ENCODE peak calls at places on chromosomes 5 and 9, in five cellular contexts. E is HCT116, Q is mammary epithelial cell, M is PC-3, T is GM23338. O is an unnamed sample.

GRCh38 chr5:72509401-72509800 is 2.2 kb upstream of the ZNF366 start:
- DNase-seq in E (no peak), Q (no peak), M (no peak), T (no peak), O (no peak)

GRCh38 chr5:73637565-73637964 is 11.6 kb downstream of the ARHGEF28 start:
- DNase-seq in E (no peak), Q (no peak), M (no peak), T (no peak), O (no peak)

GRCh38 chr5:14457475-14457874 is 124.1 kb upstream of the OTULINL start:
- DNase-seq in E (no peak), Q (no peak), M (no peak), T (no peak), O (no peak)

GRCh38 chr5:97044057-97044456 is 98.4 kb downstream of the LIX1 start:
- DNase-seq in E (peak), Q (peak), M (peak), T (peak), O (no peak)

GRCh38 chr5:98510601-98511000 is 262.9 kb upstream of the RGMB start:
- DNase-seq in E (no peak), Q (no peak), M (no peak), T (no peak), O (no peak)

GRCh38 chr9:133883356-133883755 is 108.8 kb downstream of the VAV2 start:
- DNase-seq in E (no peak), Q (peak), M (no peak), T (no peak), O (no peak)

GRCh38 chr5:96134886-96135285 is 173.2 kb upstream of the ELL2 start:
- DNase-seq in E (no peak), Q (no peak), M (no peak), T (no peak), O (no peak)

GRCh38 chr5:83987513-83988292 is 267.0 kb upstream of the HAPLN1 start:
- DNase-seq in E (no peak), Q (peak), M (no peak), T (no peak), O (no peak)

GRCh38 chr5:134223406-134224251 is 2.2 kb downstream of the PPP2CA start:
- DNase-seq in E (no peak), Q (no peak), M (peak), T (no peak), O (no peak)

GRCh38 chr9:385818-386398 is 171.2 kb downstream of the DOCK8 start:
- DNase-seq in E (peak), Q (peak), M (peak), T (peak), O (peak)

GRCh38 chr5:30039379-30039778 is 1154.1 kb upstream of the CDH6 start:
- DNase-seq in E (no peak), Q (no peak), M (no peak), T (no peak), O (no peak)

GRCh38 chr5:156401802-156402201 is 74.8 kb downstream of the SGCD start:
- DNase-seq in E (no peak), Q (no peak), M (no peak), T (no peak), O (no peak)
- H3K4me2 ChIP-seq in E (no peak), Q (no peak), M (no peak), T (no peak), O (no peak)

GRCh38 chr9:130660683-130661460 is 3.5 kb upstream of the PRDM12 start:
- DNase-seq in E (no peak), Q (no peak), M (no peak), T (peak), O (no peak)

GRCh38 chr9:130660326-130660682 is 4.1 kb upstream of the PRDM12 start:
- DNase-seq in E (no peak), Q (no peak), M (no peak), T (no peak), O (no peak)

GRCh38 chr9:130659699-130660248 is 4.6 kb upstream of the PRDM12 start:
- DNase-seq in E (no peak), Q (no peak), M (no peak), T (peak), O (no peak)

GRCh38 chr9:130661461-130662098 is 2.8 kb upstream of the PRDM12 start:
- DNase-seq in E (no peak), Q (no peak), M (no peak), T (peak), O (no peak)

GRCh38 chr9:130658893-130659698 is 5.3 kb upstream of the PRDM12 start:
- DNase-seq in E (no peak), Q (no peak), M (no peak), T (peak), O (no peak)
- H3K4me2 ChIP-seq in E (no peak), Q (no peak), M (no peak), T (peak), O (no peak)

GRCh38 chr5:180683523-180683922 is 34.1 kb upstream of the FLT4 start:
- DNase-seq in E (no peak), Q (no peak), M (no peak), T (no peak), O (no peak)
- H3K4me2 ChIP-seq in E (no peak), Q (no peak), M (no peak), T (no peak), O (no peak)

DNA sequence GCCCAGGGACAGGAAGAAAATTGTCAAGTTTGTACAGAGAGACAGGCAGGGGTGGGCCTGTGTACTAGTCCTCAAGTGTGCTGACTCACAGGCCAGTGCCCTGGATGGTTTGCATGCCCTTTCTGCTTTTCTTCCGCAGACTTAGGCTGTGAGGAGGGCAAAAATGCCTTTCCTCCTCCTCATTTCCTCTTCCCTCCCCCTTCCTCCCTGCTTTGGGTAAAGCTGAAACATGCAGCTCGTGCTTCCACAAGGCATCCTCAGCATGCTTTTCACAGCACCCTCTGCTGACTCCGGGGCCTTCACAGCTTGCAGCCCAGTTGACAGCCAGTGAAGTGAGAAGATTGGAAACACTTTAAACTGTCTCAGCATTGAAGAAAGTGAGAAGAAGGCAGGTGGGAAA is 138.6 kb downstream of the GRIA1 start:
- DNase-seq in E (peak), Q (peak), M (peak), T (peak), O (peak)
- H3K4me2 ChIP-seq in E (peak), Q (peak), M (no peak), T (peak), O (peak)

DNA sequence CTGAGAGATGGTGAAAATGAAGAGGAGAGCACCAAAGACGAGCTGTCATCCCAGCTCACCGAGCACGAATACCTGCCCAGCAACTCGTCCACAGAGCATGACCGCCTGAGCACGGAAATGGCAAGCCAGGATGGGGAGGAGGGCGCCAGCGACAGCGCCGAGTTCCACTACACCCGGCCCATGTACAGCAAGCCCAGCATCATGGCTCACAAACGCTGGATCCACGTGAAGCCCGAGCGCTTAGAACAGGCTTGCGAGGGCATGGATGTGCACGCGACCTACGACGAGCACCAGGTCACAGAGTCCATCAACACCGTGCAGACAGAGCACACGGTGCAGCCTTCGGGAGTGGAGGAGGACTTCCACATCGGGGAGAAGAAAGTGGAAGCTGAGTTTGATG is 27.4 kb upstream of the ZBTB34 start:
- DNase-seq in E (no peak), Q (no peak), M (no peak), T (no peak), O (no peak)
- H3K4me2 ChIP-seq in E (no peak), Q (no peak), M (no peak), T (no peak), O (no peak)

GRCh38 chr9:106691629-106692028 is 171.3 kb upstream of the ZNF462 start:
- DNase-seq in E (no peak), Q (no peak), M (no peak), T (no peak), O (no peak)

GRCh38 chr9:106693546-106693945 is 169.4 kb upstream of the ZNF462 start:
- DNase-seq in E (no peak), Q (no peak), M (no peak), T (peak), O (no peak)

GRCh38 chr9:106684940-106685695 is 177.8 kb upstream of the ZNF462 start:
- DNase-seq in E (no peak), Q (no peak), M (no peak), T (peak), O (no peak)

DNA sequence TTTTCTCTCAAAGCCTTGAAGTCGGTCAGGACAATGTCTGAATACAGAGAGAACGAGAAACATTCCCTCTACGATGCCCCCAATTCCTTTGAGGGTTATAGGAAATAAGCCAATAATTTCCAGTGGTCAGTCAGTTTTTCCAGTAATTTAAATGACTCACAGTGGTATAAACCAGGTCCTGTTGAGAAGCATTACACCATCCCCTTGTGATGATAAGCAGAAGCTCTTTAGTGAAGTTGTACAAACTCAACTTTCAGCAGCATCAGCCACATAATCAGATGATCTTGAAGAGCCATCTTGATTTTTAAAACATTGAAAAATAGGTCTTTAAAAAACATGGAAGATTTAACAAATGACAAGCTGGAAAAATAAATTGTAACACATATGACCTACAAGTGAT is 173.9 kb upstream of the ZNF462 start:
- DNase-seq in E (no peak), Q (no peak), M (no peak), T (no peak), O (no peak)
- H3K4me2 ChIP-seq in E (no peak), Q (no peak), M (no peak), T (no peak), O (no peak)

GRCh38 chr5:150183436-150183835 is 6.4 kb upstream of the SLC6A7 start:
- DNase-seq in E (no peak), Q (no peak), M (no peak), T (no peak), O (no peak)

GRCh38 chr5:150181766-150182545 is 7.9 kb upstream of the SLC6A7 start:
- DNase-seq in E (no peak), Q (no peak), M (no peak), T (no peak), O (no peak)

GRCh38 chr5:150184990-150185952 is 4.6 kb upstream of the SLC6A7 start:
- DNase-seq in E (no peak), Q (no peak), M (no peak), T (no peak), O (no peak)

GRCh38 chr5:150182774-150183173 is 7.1 kb upstream of the SLC6A7 start:
- DNase-seq in E (no peak), Q (no peak), M (no peak), T (no peak), O (no peak)

GRCh38 chr5:150184006-150184405 is 5.9 kb upstream of the SLC6A7 start:
- DNase-seq in E (no peak), Q (no peak), M (no peak), T (no peak), O (no peak)
- H3K4me2 ChIP-seq in E (no peak), Q (no peak), M (no peak), T (no peak), O (no peak)

O was measured in keratinocyte.